ENCODE peak calls at places on chromosomes 6 and 20, in seven cellular contexts. S is ovary; J is adrenal gland; X is uterus; E is tibial nerve; F is naive thymus-derived CD4-positive, alpha-beta T cell; D is endothelial cell of umbilical vein. Q is an unnamed sample.

GRCh38 chr6:153957409-153957808 is 81.6 kb upstream of the OPRM1 start:
- DNase-seq in F (no peak), J (no peak), E (no peak), S (no peak), D (no peak), X (no peak), Q (no peak)

GRCh38 chr20:62926229-62927127 is at the start of gene DIDO1:
- DNase-seq in X (peak; percentile 88), E (peak; percentile 71), F (peak; percentile 89), D (peak; percentile 82), S (peak; percentile 84), J (peak; percentile 87), Q (peak; percentile 87)

GRCh38 chr6:34583461-34583860 is 27.3 kb upstream of the SPDEF start:
- DNase-seq in X (no peak), F (no peak), J (no peak), E (no peak), S (no peak), D (no peak), Q (no peak)

GRCh38 chr20:8855315-8855714 is 213.6 kb upstream of the PLCB4 start:
- DNase-seq in F (no peak), X (peak; percentile 43), D (no peak), J (no peak), E (no peak), S (peak; percentile 54), Q (no peak)

GRCh38 chr6:31058128-31058894 is 48.0 kb downstream of the MUC22 start:
- DNase-seq in F (no peak), J (no peak), E (no peak), S (no peak), X (no peak), D (peak; percentile 80), Q (peak; percentile 35)

GRCh38 chr20:9442858-9443257 is 71.5 kb upstream of the LAMP5 start:
- DNase-seq in S (no peak), X (no peak), E (no peak), J (no peak), D (no peak), F (no peak), Q (no peak)

GRCh38 chr6:38322123-38322522 is 317.6 kb downstream of the BTBD9 start:
- DNase-seq in X (no peak), S (no peak), J (no peak), D (peak; percentile 7), F (no peak), E (no peak), Q (no peak)

GRCh38 chr20:43431120-43431519 is 26.6 kb upstream of the SRSF6 start:
- DNase-seq in F (no peak), E (no peak), D (no peak), X (no peak), J (no peak), S (no peak), Q (no peak)

GRCh38 chr20:57323034-57323433 is 6.6 kb upstream of the SPO11 start:
- DNase-seq in E (no peak), F (no peak), S (peak; percentile 54), J (no peak), X (peak; percentile 58), D (no peak), Q (no peak)

GRCh38 chr6:8570241-8570924 is 135.0 kb upstream of the SLC35B3 start:
- DNase-seq in E (no peak), S (no peak), F (no peak), J (no peak), D (no peak), X (no peak), Q (no peak)

GRCh38 chr6:163529605-163530004 is 115.1 kb downstream of the QKI start:
- DNase-seq in F (no peak), J (no peak), X (no peak), D (peak; percentile 50), E (no peak), S (no peak), Q (no peak)

GRCh38 chr6:100281471-100281878 is 183.2 kb downstream of the SIM1 start:
- DNase-seq in E (no peak), X (no peak), J (no peak), F (no peak), D (no peak), S (no peak), Q (no peak)

DNA sequence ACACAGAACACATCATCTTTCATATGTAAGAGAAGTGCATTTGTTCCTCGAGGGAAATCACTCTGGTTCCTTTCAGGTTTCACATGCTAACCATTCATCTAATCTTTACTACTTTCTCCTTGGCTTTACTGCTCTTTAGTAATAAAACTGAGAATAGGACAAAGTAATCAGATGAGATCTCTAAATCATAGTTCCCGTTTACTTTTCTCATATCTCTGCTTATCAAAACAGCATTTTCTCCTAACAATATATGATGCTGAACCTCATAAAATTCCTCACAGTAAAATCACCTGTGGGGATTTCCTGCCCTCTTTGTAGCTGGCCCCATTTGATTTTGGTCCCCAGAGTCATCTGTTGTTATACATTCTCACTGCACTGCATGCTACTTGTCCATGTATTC is 100.2 kb downstream of the RALGAPA2 start:
- DNase-seq in D (no peak), J (no peak), S (no peak), E (no peak), F (no peak), X (no peak), Q (no peak)
- H3K4me1 ChIP-seq in D (no peaks in the 10 kb centered on the region), J (no peaks in the 10 kb centered on the region), S (peaks cover 3% of the 10 kb centered on the region), E (no peaks in the 10 kb centered on the region), F (no peaks in the 10 kb centered on the region), X (no peaks in the 10 kb centered on the region), Q (no peaks in the 10 kb centered on the region)

DNA sequence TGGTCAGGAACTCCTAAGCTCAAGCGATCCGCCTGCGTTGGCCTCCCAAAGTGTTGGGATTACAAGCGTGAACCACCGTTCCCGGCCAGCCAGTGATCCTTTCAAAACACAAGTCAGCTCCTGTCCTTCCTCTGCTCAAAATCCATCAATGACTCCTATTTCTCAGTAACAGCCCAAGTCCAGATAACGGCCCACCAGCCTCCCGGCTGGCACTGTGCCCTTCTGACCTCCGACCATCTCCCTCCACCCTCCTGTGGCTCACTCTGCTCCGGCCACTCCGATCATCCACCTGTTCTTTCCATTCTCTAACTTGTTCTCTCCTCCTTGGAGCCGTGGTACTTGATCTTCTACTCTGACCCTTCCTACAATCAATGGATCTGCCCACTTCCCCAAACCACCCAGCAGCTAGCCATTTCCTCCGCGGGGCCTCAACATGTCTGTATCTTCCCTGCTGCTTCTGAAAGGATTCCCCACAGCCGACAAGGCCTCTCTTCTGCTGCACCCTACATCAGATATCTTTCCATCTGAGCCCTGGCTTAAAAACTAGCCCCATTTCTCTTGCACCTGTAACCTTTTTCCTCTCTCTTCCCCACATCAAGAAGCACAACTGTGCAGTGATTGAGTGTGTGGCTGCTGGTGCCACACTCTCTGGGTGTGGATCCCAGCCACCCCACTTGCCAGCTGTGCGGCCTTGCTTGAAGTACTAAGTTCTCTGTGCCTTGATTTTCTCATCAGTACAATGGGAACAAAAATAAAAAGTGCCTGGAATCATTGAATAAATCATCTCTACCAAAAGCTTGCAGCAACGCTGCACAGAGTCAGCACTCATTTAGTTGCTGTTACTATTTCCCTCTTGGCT is 6.1 kb upstream of the ZMYND8 start:
- DNase-seq in J (no peak), D (no peak), F (no peak), E (no peak), X (no peak), S (no peak), Q (no peak)
- H3K27ac ChIP-seq in J (peak overlapping the region; percentile 49), D (no peak overlapping the region), F (no peak overlapping the region), E (peak overlapping the region; percentile 98), X (peak overlapping the region; percentile 99), S (peak overlapping the region; percentile 95), Q (peak overlapping the region; percentile 58)

DNA sequence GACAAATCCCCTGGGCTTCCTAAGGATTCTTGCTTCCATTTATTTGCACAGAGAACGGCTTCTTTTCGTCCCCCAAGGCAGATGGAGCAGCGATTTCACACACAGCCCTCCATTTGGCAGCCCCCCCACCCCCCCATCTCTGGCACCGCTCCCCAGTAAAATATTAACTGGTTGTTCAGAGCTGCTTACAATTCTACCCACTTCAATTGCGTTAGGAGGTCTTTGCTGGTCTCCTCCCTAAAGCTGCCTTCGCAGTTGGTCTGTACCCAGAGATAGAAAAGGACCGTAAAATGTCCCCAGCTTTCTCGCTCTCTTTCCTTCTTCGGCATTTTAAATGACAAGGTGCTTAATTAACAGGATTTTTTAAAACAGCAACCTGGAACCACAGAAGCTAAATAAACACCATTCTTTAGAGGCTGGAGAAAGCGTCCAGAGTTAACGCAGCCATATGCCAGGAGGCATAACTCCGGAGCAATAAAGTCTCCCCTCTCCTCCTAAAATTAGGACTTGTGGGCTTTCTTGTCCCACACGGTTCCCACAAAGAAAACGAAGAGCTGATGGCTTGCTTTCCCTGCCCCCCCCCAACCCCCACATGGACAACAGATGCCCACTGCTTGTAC is 1.7 kb upstream of the ZMYND8 start:
- DNase-seq in F (no peak), E (no peak), S (no peak), X (no peak), D (no peak), J (no peak), Q (no peak)
- H3K4me1 ChIP-seq in F (peaks cover 56% of the 10 kb centered on the region), E (peaks cover 84% of the 10 kb centered on the region), S (peaks cover 49% of the 10 kb centered on the region), X (peaks cover 50% of the 10 kb centered on the region), D (peaks cover 80% of the 10 kb centered on the region), J (peaks cover 81% of the 10 kb centered on the region), Q (peaks cover 57% of the 10 kb centered on the region)

DNA sequence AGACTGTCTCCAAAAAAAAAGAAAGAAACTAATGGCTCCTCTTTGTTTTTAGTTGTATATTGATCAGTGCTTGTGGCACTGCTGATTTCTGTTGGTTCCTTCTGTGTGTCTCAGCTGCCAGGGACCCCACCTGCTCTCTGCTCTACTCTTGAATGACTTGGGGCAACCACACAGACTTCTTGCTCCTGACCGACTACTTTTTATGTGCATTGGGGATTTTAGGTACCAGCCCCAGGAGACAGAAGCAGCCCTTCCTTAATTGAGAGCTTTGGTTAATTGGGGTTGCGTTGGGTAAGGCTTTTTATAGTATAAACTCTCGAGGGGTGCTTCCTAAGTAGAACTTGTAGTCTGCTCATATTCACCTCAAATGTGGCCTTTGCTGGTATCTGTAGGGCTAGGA is 6.9 kb downstream of the STK35 start:
- DNase-seq in J (no peak), X (no peak), D (no peak), S (no peak), F (no peak), E (no peak), Q (no peak)
- H3K27ac ChIP-seq in J (peak overlapping the region; percentile 84), X (peak overlapping the region; percentile 65), D (no peak overlapping the region), S (no peak overlapping the region), F (no peak overlapping the region), E (no peak overlapping the region), Q (peak overlapping the region; percentile 82)

GRCh38 chr6:119134752-119135151 is 56.3 kb upstream of the FAM184A start:
- DNase-seq in D (no peak), E (no peak), F (no peak), S (no peak), X (no peak), J (no peak), Q (no peak)
- H3K4me1 ChIP-seq in D (peaks cover 10% of the 10 kb centered on the region), E (no peaks in the 10 kb centered on the region), F (no peaks in the 10 kb centered on the region), S (no peaks in the 10 kb centered on the region), X (no peaks in the 10 kb centered on the region), J (peaks cover 6% of the 10 kb centered on the region), Q (peaks cover 3% of the 10 kb centered on the region)

DNA sequence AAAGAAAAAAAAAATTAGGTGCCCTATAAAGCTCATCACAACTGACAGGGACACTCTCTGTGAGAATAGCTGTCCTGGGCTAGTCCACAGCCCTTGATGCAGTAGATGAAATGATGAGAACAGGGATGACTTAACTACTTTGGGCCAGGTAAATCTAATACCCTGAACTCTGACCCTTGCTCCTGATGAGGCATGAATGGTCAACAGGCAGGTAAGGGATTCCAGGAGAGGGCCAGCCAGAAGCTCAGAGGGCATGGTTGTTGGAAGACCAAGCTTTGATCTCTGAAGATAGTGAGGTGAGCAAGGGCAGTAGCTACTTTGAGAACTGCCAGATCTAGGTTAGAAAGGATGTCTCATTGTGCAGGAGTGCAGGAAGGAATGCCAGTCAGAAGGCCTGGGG is 15.6 kb downstream of the NSFL1C start:
- DNase-seq in D (no peak), J (no peak), E (no peak), X (no peak), F (no peak), S (no peak), Q (no peak)
- H3K27ac ChIP-seq in D (no peak overlapping the region), J (no peak overlapping the region), E (no peak overlapping the region), X (no peak overlapping the region), F (no peak overlapping the region), S (no peak overlapping the region), Q (no peak overlapping the region)

GRCh38 chr6:6823568-6824224 is 235.2 kb downstream of the LY86 start:
- DNase-seq in F (no peak), E (no peak), J (no peak), S (no peak), X (no peak), D (no peak), Q (no peak)
- H3K4me1 ChIP-seq in F (no peaks in the 10 kb centered on the region), E (peaks cover 5% of the 10 kb centered on the region), J (peaks cover 4% of the 10 kb centered on the region), S (no peaks in the 10 kb centered on the region), X (no peaks in the 10 kb centered on the region), D (peaks cover 16% of the 10 kb centered on the region), Q (no peaks in the 10 kb centered on the region)